ENCODE peak calls at places on chromosomes 12 and 14, in six cellular contexts. M, Z, S, Q, U and R are unnamed samples.

GRCh38 chr12:11731455-11731854 is 82.0 kb downstream of the ETV6 start:
- DNase-seq in M (no peak), Z (no peak), S (no peak), Q (peak; percentile 72), U (no peak), R (peak; percentile 84)

GRCh38 chr14:93905623-93906022 is 21.5 kb upstream of the FAM181A start:
- DNase-seq in M (no peak), Z (no peak), S (no peak), Q (no peak), U (peak; percentile 33), R (no peak)

GRCh38 chr12:113135178-113136127 is at the start of gene RASAL1:
- DNase-seq in M (no peak), Z (no peak), S (no peak), Q (no peak), U (no peak), R (no peak)

GRCh38 chr14:91059576-91060471 is 617 bp downstream of the RPS6KA5 start:
- DNase-seq in M (peak; percentile 72), Z (peak; percentile 61), S (peak; percentile 75), Q (no peak), U (peak; percentile 68), R (peak; percentile 7)

GRCh38 chr12:62922539-62922938 is 12.4 kb downstream of the PPM1H start:
- DNase-seq in M (no peak), Z (no peak), S (no peak), Q (peak; percentile 6), U (no peak), R (peak; percentile 13)

GRCh38 chr14:102362084-102362483 is 606 bp downstream of the CINP start:
- DNase-seq in M (no peak), Z (no peak), S (no peak), Q (peak; percentile 8), U (no peak), R (peak; percentile 29)

GRCh38 chr14:89586258-89587127 is 169.5 kb upstream of the FOXN3 start:
- DNase-seq in M (no peak), Z (no peak), S (no peak), Q (no peak), U (no peak), R (no peak)

GRCh38 chr14:73258845-73259611 is 21.7 kb downstream of the PAPLN start:
- DNase-seq in M (no peak), Z (no peak), S (no peak), Q (no peak), U (peak; percentile 59), R (no peak)

DNA sequence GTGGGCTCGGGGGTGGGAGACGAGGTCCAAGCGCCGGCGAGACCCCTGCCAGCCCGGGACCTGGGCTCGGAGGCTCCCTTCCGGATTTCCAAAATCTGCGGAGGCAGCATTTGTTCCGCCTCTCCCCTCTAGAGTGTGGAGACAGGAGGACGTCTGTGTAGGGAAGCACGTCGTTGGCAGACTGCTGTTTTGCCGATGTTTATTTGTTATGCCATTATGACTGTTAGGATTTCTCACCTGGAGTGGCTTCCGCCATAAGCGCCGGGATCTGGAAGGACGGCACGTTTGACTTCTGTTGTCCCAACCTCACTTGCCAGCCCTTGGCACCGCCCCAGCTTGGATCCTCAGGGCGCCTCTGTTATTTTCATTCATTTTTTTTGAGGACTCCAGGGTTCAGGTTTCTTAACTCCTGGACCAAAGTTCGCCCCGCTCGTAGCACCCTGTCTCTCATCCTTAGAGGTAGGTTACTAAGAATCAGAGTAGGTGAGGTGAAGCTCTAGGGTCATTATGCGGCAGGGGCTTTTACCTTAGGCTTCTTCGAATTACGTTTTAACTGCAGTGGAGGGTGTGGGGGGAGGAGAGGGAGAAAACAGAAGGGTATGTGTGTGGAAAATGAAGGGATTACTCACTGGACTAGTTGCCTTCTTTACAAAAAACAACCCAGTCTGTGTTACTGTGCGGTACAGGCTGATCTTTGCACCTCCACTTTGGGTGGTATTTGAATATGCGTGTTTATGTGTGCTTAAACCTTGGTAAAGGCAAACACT is 547 bp upstream of the PYGL start:
- DNase-seq in M (peak; percentile 68), Z (no peak), S (peak; percentile 78), Q (peak; percentile 40), U (peak; percentile 79), R (peak; percentile 48)
- TF ChIP-seq CTCF in M (no peak), Z (no peak), S (no peak), Q (no peak), U (no peak), R (no peak)

GRCh38 chr12:51821423-51822260 is 26.9 kb downstream of the FIGNL2 start:
- DNase-seq in M (no peak), Z (no peak), S (no peak), Q (no peak), U (no peak), R (no peak)

GRCh38 chr12:51822261-51822616 is 26.3 kb downstream of the FIGNL2 start:
- DNase-seq in M (no peak), Z (no peak), S (no peak), Q (no peak), U (no peak), R (no peak)

GRCh38 chr12:51819851-51820720 is 28.4 kb downstream of the FIGNL2 start:
- DNase-seq in M (peak; percentile 16), Z (no peak), S (no peak), Q (peak; percentile 17), U (no peak), R (no peak)

GRCh38 chr12:51822956-51823355 is 25.6 kb downstream of the FIGNL2 start:
- DNase-seq in M (no peak), Z (no peak), S (no peak), Q (no peak), U (no peak), R (no peak)

GRCh38 chr12:51820721-51821422 is 27.6 kb downstream of the FIGNL2 start:
- DNase-seq in M (peak; percentile 64), Z (no peak), S (no peak), Q (peak; percentile 38), U (no peak), R (no peak)
- H3K4me3 ChIP-seq in M (peak overlapping the region; percentile 56), Z (peak overlapping the region; percentile 22), S (peak overlapping the region; percentile 66), Q (peak overlapping the region; percentile 44), U (peak overlapping the region; percentile 35), R (no peak overlapping the region)

GRCh38 chr12:122989443-122989839 is 9.0 kb downstream of the ARL6IP4 start:
- DNase-seq in M (no peak), Z (no peak), S (no peak), Q (no peak), U (no peak), R (no peak)

GRCh38 chr12:122989874-122990400 is 9.5 kb downstream of the ARL6IP4 start:
- DNase-seq in M (no peak), Z (no peak), S (no peak), Q (no peak), U (no peak), R (no peak)

GRCh38 chr12:122987086-122987951 is 6.8 kb downstream of the ARL6IP4 start:
- DNase-seq in M (peak; percentile 50), Z (no peak), S (no peak), Q (no peak), U (no peak), R (no peak)

GRCh38 chr12:122988036-122988435 is 7.6 kb downstream of the ARL6IP4 start:
- DNase-seq in M (no peak), Z (no peak), S (no peak), Q (no peak), U (no peak), R (no peak)

DNA sequence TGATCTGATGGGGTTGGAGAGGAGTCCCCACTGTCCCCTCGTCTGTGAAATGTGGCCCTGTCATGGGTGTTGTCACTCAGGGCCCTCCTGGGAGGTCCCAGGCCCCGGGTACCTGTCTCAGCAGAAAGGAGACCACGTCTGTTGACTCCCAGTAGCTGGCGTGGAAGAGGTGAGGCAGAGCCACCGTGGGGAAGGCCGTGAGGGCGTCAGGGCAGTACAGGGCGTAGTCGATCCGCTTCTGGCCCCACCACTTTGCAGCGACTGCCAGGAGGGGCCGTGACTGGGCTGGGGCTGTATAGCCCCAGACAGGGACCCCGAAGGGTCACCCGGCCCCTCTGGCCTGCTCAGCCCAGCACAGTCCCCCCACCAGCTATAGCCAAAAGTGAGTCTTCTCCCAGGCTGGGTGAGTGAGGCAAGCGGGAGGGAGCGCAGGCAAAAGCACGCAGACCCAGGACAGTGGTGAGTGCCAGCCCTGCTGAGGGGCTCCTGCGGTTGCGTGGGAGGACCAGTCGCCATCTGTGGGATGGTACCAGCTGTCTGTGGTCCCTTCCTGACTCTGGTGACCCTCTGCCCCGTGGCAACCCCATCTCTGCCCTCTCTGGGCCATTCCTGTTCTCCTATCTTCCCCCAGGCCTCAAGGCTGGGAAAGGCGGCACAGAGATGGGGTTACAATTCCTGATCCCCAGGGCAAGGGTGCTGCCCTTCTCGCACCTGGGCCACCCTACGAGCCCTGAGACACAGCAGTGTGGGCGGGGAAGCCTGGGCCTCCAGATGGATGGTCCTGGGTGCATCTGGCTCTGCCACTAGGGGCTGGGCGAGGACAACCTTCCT is 8.3 kb downstream of the ARL6IP4 start:
- DNase-seq in M (no peak), Z (no peak), S (no peak), Q (no peak), U (no peak), R (no peak)
- TF ChIP-seq CTCF in M (no peak), Z (no peak), S (no peak), Q (no peak), U (no peak), R (no peak)

DNA sequence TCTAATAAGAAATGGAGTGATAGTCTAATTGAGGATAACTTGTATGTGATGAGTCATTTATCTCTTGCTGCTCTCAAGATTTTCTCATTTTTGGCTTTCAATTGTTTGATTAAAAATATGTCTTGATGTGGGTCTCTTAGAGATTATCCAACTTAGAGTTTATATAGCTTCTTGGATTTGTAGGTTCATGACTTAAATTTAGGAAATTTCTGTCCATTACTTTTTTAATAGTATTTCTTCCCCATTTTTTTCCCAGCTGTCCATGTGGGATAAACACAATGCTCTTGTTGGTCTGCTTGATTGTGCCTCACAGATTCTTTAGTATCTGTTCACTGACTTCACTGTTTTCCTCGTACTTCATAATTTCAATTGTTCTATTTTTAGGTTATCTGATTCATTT is 7.5 kb downstream of the OR6C65 start:
- DNase-seq in M (no peak), Z (no peak), S (no peak), Q (no peak), U (no peak), R (no peak)
- H3K4me3 ChIP-seq in M (no peak overlapping the region), Z (no peak overlapping the region), S (no peak overlapping the region), Q (no peak overlapping the region), U (no peak overlapping the region), R (no peak overlapping the region)

GRCh38 chr12:12902036-12902435 is 10.7 kb downstream of the GPRC5A start:
- DNase-seq in M (no peak), Z (no peak), S (no peak), Q (peak; percentile 38), U (no peak), R (peak; percentile 78)
- TF ChIP-seq CTCF in M (no peak), Z (no peak), S (no peak), Q (no peak), U (no peak), R (no peak)

DNA sequence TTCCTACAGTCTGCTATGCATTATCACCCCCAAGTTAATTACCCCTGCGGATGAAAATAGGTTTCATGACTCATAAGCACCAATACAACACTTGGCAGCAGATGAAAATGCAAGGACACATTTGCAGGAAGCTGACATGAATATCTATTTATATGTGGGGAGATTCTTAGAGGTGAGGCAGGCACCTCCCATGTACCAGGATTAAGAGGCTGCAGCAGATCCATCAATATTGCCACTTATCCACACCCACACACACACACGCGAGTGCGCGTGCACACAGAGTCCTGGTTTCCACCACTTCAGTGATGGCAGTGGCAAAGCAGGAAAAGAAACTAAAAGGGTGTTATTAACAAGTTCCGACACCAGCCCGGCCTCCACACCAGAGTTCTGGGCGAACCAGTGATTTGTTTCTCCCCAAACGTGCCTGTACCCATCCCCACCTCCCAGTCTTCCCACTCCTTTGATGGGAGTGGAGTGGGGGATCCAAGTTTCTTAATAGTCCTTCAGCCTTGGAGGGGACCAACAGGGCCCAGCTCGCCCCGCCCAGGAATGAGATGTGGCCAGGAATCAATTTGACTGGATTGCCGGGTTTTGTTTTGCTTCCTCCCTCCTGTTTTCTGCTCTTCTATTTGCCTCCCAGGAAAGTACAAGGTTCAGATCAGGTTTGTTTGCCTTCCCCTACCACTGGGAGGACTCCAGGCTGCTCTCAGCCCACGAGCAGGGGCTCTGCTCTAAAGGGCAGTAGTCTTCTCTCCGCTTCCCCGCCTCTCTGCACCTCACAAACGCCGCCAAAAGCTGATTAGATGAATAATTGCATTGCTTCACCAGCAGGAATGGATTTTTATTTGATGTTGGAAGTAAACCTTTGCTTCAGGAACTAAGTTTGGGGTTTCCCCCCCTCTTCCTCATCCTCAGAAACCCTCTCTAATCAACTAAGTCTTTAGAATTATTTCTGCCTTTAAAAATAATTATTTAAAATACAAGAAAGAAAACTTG is 5.2 kb downstream of the IRF2BPL start:
- DNase-seq in M (no peak), Z (no peak), S (no peak), Q (peak; percentile 50), U (no peak), R (peak; percentile 63)
- H3K4me3 ChIP-seq in M (peak overlapping the region; percentile 91), Z (no peak overlapping the region), S (peak overlapping the region; percentile 85), Q (peak overlapping the region; percentile 69), U (peak overlapping the region; percentile 82), R (peak overlapping the region; percentile 13)